ENCODE peak calls at places on chromosomes 12 and 14, in five cellular contexts. O, K, Y, T and L are unnamed samples.

GRCh38 chr12:79725987-79726386 is 35.2 kb upstream of the PAWR start:
- DNase-seq in O (no peak), K (peak; percentile 11), Y (peak; percentile 28), T (no peak), L (no peak)

GRCh38 chr12:57242329-57242690 is 8.7 kb downstream of the STAC3 start:
- DNase-seq in O (no peak), K (no peak), Y (no peak), T (no peak), L (no peak)

GRCh38 chr12:6688543-6688999 is 604 bp downstream of the ZNF384 start:
- DNase-seq in O (no peak), K (no peak), Y (peak; percentile 32), T (no peak), L (no peak)

GRCh38 chr14:32552766-32553165 is 223.7 kb downstream of the AKAP6 start:
- DNase-seq in O (no peak), K (no peak), Y (no peak), T (no peak), L (no peak)

GRCh38 chr12:124085419-124085818 is 112.4 kb downstream of the ZNF664 start:
- DNase-seq in O (no peak), K (no peak), Y (no peak), T (no peak), L (no peak)

GRCh38 chr12:45674583-45674982 is 54.9 kb upstream of the ARID2 start:
- DNase-seq in O (no peak), K (no peak), Y (peak; percentile 61), T (no peak), L (no peak)

GRCh38 chr12:79420146-79420618 is 270.6 kb downstream of the PAWR start:
- DNase-seq in O (no peak), K (peak; percentile 94), Y (peak; percentile 94), T (no peak), L (no peak)

GRCh38 chr12:6821674-6822433 is at the start of gene GPR162:
- DNase-seq in O (no peak), K (no peak), Y (no peak), T (no peak), L (peak; percentile 84)

GRCh38 chr14:22483863-22484593 is 105.0 kb downstream of the DAD1 start:
- DNase-seq in O (no peak), K (no peak), Y (no peak), T (no peak), L (no peak)

GRCh38 chr12:109934026-109934425 is 34.0 kb downstream of the TCHP start:
- DNase-seq in O (no peak), K (no peak), Y (peak; percentile 38), T (no peak), L (no peak)

GRCh38 chr12:51371295-51371953 is 19.8 kb downstream of the GALNT6 start:
- DNase-seq in O (no peak), K (peak; percentile 100), Y (peak; percentile 99), T (no peak), L (no peak)

GRCh38 chr14:106564058-106564643 is 1037.8 kb downstream of the TMEM121 start:
- DNase-seq in O (no peak), K (no peak), Y (peak; percentile 42), T (no peak), L (no peak)

GRCh38 chr12:108649126-108649525 is 15.4 kb upstream of the SELPLG start:
- DNase-seq in O (no peak), K (no peak), Y (no peak), T (no peak), L (no peak)

GRCh38 chr14:102805454-102805891 is 28.2 kb downstream of the TRAF3 start:
- DNase-seq in O (no peak), K (peak; percentile 33), Y (peak; percentile 93), T (no peak), L (no peak)

GRCh38 chr14:88005050-88005481 is at the start of gene GPR65:
- DNase-seq in O (no peak), K (no peak), Y (no peak), T (no peak), L (no peak)

GRCh38 chr12:131005161-131006035 is 51.7 kb downstream of the ADGRD1 start:
- DNase-seq in O (no peak), K (no peak), Y (no peak), T (no peak), L (no peak)

GRCh38 chr12:90999946-91000345 is 4.8 kb downstream of the EPYC start:
- DNase-seq in O (no peak), K (no peak), Y (no peak), T (no peak), L (no peak)

GRCh38 chr14:62885451-62885850 is 159.8 kb downstream of the KCNH5 start:
- DNase-seq in O (no peak), K (no peak), Y (no peak), T (no peak), L (no peak)

GRCh38 chr12:47102845-47103666 is 23.3 kb upstream of the AMIGO2 start:
- DNase-seq in O (no peak), K (peak; percentile 78), Y (peak; percentile 83), T (no peak), L (no peak)

GRCh38 chr14:104749111-104749649 is 3.8 kb upstream of the SIVA1 start:
- DNase-seq in O (no peak), K (peak; percentile 13), Y (peak; percentile 72), T (peak; percentile 76), L (no peak)

GRCh38 chr12:94244165-94245133 is 96.1 kb downstream of the PLXNC1 start:
- DNase-seq in O (no peak), K (no peak), Y (no peak), T (no peak), L (no peak)

GRCh38 chr12:103012884-103013283 is 55.4 kb downstream of the ASCL1 start:
- DNase-seq in O (no peak), K (no peak), Y (no peak), T (peak; percentile 49), L (peak; percentile 56)

GRCh38 chr14:68589447-68590232 is 203.2 kb downstream of the ZFP36L1 start:
- DNase-seq in O (no peak), K (no peak), Y (no peak), T (no peak), L (no peak)

GRCh38 chr12:18165889-18166288 is 75.9 kb upstream of the RERGL start:
- DNase-seq in O (no peak), K (no peak), Y (no peak), T (no peak), L (no peak)

GRCh38 chr14:23055621-23056256 is 1.6 kb downstream of the CDH24 start:
- DNase-seq in O (no peak), K (no peak), Y (peak; percentile 45), T (no peak), L (no peak)

GRCh38 chr12:18690653-18691052 is 47.2 kb downstream of the PLCZ1 start:
- DNase-seq in O (no peak), K (peak; percentile 87), Y (peak; percentile 98), T (no peak), L (no peak)

GRCh38 chr12:117513353-117513752 is 151.9 kb upstream of the NOS1 start:
- DNase-seq in O (no peak), K (no peak), Y (no peak), T (no peak), L (no peak)

GRCh38 chr14:71932229-71932951 is at the start of gene RGS6:
- DNase-seq in O (no peak), K (no peak), Y (peak; percentile 70), T (no peak), L (peak; percentile 33)

GRCh38 chr12:53381739-53382630 is 2.0 kb downstream of the SP1 start:
- DNase-seq in O (no peak), K (peak; percentile 81), Y (peak; percentile 97), T (no peak), L (no peak)

GRCh38 chr12:16606936-16607335 is 974 bp upstream of the LMO3 start:
- DNase-seq in O (no peak), K (no peak), Y (no peak), T (no peak), L (no peak)

GRCh38 chr14:77980475-77981321 is 180.8 kb downstream of the ADCK1 start:
- DNase-seq in O (no peak), K (no peak), Y (peak; percentile 59), T (peak; percentile 53), L (no peak)

GRCh38 chr12:101552277-101552676 is 42.5 kb upstream of the MYBPC1 start:
- DNase-seq in O (no peak), K (no peak), Y (no peak), T (no peak), L (no peak)

GRCh38 chr14:34297786-34298520 is 164.1 kb downstream of the SPTSSA start:
- DNase-seq in O (no peak), K (no peak), Y (peak; percentile 5), T (no peak), L (no peak)

GRCh38 chr12:92452763-92453162 is 250.0 kb upstream of the PLEKHG7 start:
- DNase-seq in O (no peak), K (no peak), Y (no peak), T (no peak), L (no peak)

GRCh38 chr14:71491925-71492324 is 440.3 kb upstream of the RGS6 start:
- DNase-seq in O (no peak), K (no peak), Y (no peak), T (no peak), L (peak; percentile 22)